ENCODE peak calls at places on chromosomes 3 and 15, in four cellular contexts. X is K562, B is Panc1, J is A673. A is an unnamed sample. For H3K36me3, the result is how much of the 10 kb centered on the place peaks cover.

GRCh38 chr3:15051531-15051930 is 13.6 kb downstream of the MRPS25 start:
- DNase-seq in B (peak), X (peak), J (peak), A (no peak)

GRCh38 chr15:76169013-76169412 is 109.2 kb downstream of the TMEM266 start:
- DNase-seq in X (peak), B (no peak), J (peak), A (no peak)

GRCh38 chr3:38834717-38835116 is 18.7 kb upstream of the SCN10A start:
- DNase-seq in X (no peak), B (no peak), J (no peak), A (no peak)

GRCh38 chr15:68637755-68638405 is 59.1 kb downstream of the CORO2B start:
- DNase-seq in J (no peak), X (no peak), B (no peak), A (no peak)

GRCh38 chr3:108117245-108117644 is 26.4 kb upstream of the CD47 start:
- DNase-seq in X (no peak), J (no peak), B (no peak), A (no peak)

GRCh38 chr15:25694823-25695312 is 168.3 kb downstream of the ATP10A start:
- DNase-seq in X (no peak), J (no peak), B (no peak), A (no peak)

GRCh38 chr15:50227076-50227475 is 38.5 kb downstream of the HDC start:
- DNase-seq in J (no peak), X (no peak), B (no peak), A (no peak)

GRCh38 chr3:127391436-127392145 is 103.7 kb upstream of the PRR20G start:
- DNase-seq in X (no peak), B (no peak), J (no peak), A (no peak)

GRCh38 chr3:154791611-154792010 is 288.5 kb upstream of the MME start:
- DNase-seq in J (no peak), B (no peak), X (no peak), A (no peak)

GRCh38 chr15:101003076-101003475 is 83.9 kb downstream of the LRRK1 start:
- DNase-seq in J (no peak), X (no peak), B (no peak), A (no peak)

GRCh38 chr15:90481023-90481422 is 48.7 kb upstream of the CRTC3 start:
- DNase-seq in J (no peak), X (no peak), B (no peak), A (no peak)

GRCh38 chr3:37935756-37936666 is 54.6 kb upstream of the VILL start:
- DNase-seq in B (no peak), X (no peak), J (peak), A (peak)

GRCh38 chr15:41584636-41585139 is 25.7 kb downstream of the TYRO3 start:
- DNase-seq in B (no peak), X (no peak), J (peak), A (no peak)

GRCh38 chr3:26369133-26369532 is 253.4 kb upstream of the LRRC3B start:
- DNase-seq in J (no peak), X (no peak), B (no peak), A (no peak)

GRCh38 chr3:122797291-122797690 is 2.4 kb downstream of the SLC49A4 start:
- DNase-seq in B (no peak), X (no peak), J (no peak), A (no peak)

GRCh38 chr15:85588657-85589056 is 206.1 kb downstream of the KLHL25 start:
- DNase-seq in J (no peak), B (no peak), X (no peak), A (no peak)

GRCh38 chr15:66233487-66234415 is 19.8 kb downstream of the MEGF11 start:
- DNase-seq in J (peak), X (peak), B (no peak), A (no peak)

GRCh38 chr3:146777941-146778340 is 172.8 kb upstream of the PLSCR5 start:
- DNase-seq in X (no peak), J (no peak), B (no peak), A (no peak)

GRCh38 chr3:158718490-158719170 is 13.6 kb downstream of the RARRES1 start:
- DNase-seq in J (no peak), B (no peak), X (no peak), A (no peak)

GRCh38 chr3:15470804-15471203 is 43.4 kb downstream of the EAF1 start:
- DNase-seq in X (no peak), J (no peak), B (no peak), A (no peak)

GRCh38 chr3:128235207-128235933 is 82.1 kb downstream of the EEFSEC start:
- DNase-seq in J (no peak), B (no peak), X (no peak), A (no peak)

GRCh38 chr15:84979651-84980050 is 2.0 kb upstream of the PDE8A start:
- DNase-seq in J (no peak), B (no peak), X (peak), A (no peak)

GRCh38 chr3:156273068-156273709 is 152.8 kb downstream of the KCNAB1 start:
- DNase-seq in X (no peak), B (no peak), J (no peak), A (no peak)

GRCh38 chr15:78205856-78206255 is 28.5 kb downstream of the ACSBG1 start:
- DNase-seq in B (no peak), J (no peak), X (no peak), A (no peak)

GRCh38 chr3:187367561-187368103 is 553 bp upstream of the RTP4 start:
- DNase-seq in J (no peak), B (no peak), X (no peak), A (no peak)

GRCh38 chr3:127152676-127153505 is 40.0 kb upstream of the PRR23E start:
- DNase-seq in B (no peak), X (no peak), J (no peak), A (no peak)

GRCh38 chr3:27228805-27229204 is 140.4 kb downstream of the NEK10 start:
- DNase-seq in X (no peak), B (no peak), J (no peak), A (no peak)

GRCh38 chr15:42156266-42156922 is at the start of gene PLA2G4F:
- DNase-seq in X (no peak), B (no peak), J (no peak), A (no peak)

GRCh38 chr3:173993299-173993698 is 595.8 kb downstream of the NLGN1 start:
- DNase-seq in J (peak), X (no peak), B (no peak), A (no peak)

GRCh38 chr3:126293370-126294082 is 63.7 kb downstream of the KLF15 start:
- DNase-seq in X (no peak), J (peak), B (no peak), A (peak)

GRCh38 chr3:50088725-50089602 is at the start of gene RBM5:
- DNase-seq in B (peak), X (peak), J (peak), A (peak)

GRCh38 chr3:50095352-50095998 is 6.8 kb downstream of the RBM5 start:
- DNase-seq in X (no peak), J (no peak), B (no peak), A (no peak)

GRCh38 chr3:50089603-50089945 is 855 bp downstream of the RBM5 start:
- DNase-seq in J (no peak), X (no peak), B (no peak), A (no peak)

GRCh38 chr3:50090985-50091384 is 2.3 kb downstream of the RBM5 start:
- DNase-seq in J (no peak), X (no peak), B (no peak), A (no peak)
- H3K4me3 ChIP-seq in J (no peak), X (no peak), B (peak), A (no peak)

GRCh38 chr3:52530918-52531635 is 2.6 kb downstream of the NT5DC2 start:
- DNase-seq in J (no peak), B (no peak), X (no peak), A (no peak)

GRCh38 chr3:52528596-52529375 is 4.9 kb downstream of the NT5DC2 start:
- DNase-seq in J (no peak), X (no peak), B (no peak), A (no peak)

GRCh38 chr3:52527732-52528595 is 5.7 kb downstream of the NT5DC2 start:
- DNase-seq in J (no peak), X (no peak), B (no peak), A (no peak)

GRCh38 chr3:52531636-52532516 is 1.8 kb downstream of the NT5DC2 start:
- DNase-seq in J (no peak), X (no peak), B (no peak), A (peak)

DNA sequence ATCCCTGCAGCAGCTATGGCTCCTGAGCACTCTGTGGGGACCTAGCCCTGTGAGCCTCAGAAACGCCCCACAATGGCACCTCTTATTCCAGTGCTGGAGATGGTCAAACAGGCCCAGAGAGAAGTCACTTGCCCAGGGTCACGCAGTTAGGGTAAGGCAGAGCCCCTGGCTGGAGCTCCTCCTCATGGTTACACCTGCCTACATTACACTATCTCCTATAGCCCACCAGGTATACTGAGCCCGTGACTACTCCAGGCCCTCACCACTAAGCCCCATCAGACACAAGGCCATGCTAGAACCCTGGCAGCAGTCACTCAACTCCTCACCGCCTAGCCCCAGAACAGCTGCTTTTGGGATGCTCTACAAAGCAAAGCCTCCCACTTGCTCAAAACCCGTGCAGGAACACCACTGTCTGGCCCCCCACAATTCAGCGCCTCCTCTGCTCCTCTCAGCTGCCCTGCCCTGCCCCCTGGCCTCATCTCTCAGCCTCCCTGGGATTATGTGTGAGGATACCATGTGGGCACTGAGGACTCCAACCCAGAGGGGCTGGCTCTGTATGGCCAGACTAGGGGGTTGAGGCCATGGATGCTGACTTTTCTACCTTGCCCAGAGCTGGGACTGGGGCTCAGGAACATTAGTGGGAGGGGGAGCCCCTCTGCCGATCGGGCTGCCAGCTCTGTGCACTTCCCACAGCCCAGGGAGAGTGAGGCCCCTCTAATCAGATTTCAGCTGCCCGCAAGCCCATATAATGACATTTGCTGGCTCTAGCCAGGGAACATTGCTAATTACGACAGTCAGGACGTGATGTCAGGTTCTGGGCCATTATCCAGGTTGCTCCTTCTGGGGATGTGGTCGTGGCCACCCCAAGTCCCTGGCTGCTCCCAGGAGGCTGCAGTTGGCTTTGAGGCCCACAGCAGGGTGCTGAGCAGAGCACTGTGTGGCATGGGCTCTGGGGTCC is 4.0 kb downstream of the NT5DC2 start:
- DNase-seq in B (no peak), X (no peak), J (no peak), A (no peak)
- H3K36me3 ChIP-seq in B (under half), X (half or more), J (under half), A (under half)

DNA sequence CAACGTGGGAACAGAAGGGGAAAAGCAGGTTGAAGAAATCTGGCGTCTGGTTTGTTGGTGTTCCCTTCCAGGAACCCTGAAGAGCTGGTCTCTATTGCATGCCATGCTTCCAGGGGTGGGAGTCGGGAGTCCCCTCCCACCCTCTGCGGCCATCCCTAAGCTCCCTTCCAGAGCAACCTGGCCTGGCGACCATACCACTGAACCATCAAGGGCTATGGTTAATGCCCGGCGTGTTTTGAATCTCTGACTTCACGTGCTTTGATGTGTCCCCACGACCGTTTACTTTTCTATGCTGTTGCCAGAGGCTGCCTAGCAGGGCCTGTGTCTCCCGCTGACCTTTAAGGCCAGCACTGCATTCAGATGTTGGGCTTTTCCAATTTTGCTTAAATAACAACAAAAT is 696 bp upstream of the SNRK start:
- DNase-seq in B (no peak), X (no peak), J (no peak), A (no peak)
- H3K4me3 ChIP-seq in B (peak), X (no peak), J (no peak), A (no peak)

GRCh38 chr3:48709051-48709461 is 8.0 kb downstream of the IP6K2 start:
- DNase-seq in X (no peak), B (no peak), J (no peak), A (no peak)
- H3K36me3 ChIP-seq in X (half or more), B (under half), J (under half), A (half or more)